ENCODE peak calls at places on chromosomes 16 and 17, in nine cellular contexts. B, X, J, V, K, L, T, I and P are unnamed samples.

GRCh38 chr16:48911700-48912099 is 301.7 kb upstream of the N4BP1 start:
- DNase-seq in B (no peak), X (no peak), J (peak), V (no peak), K (no peak), L (peak), T (no peak), I (no peak), P (no peak)

GRCh38 chr16:68782198-68783174 is 45.4 kb downstream of the CDH1 start:
- DNase-seq in B (no peak), X (no peak), J (no peak), V (peak), K (no peak), L (no peak), T (no peak), I (no peak), P (no peak)

GRCh38 chr17:56290486-56291118 is 137.3 kb downstream of the ANKFN1 start:
- DNase-seq in B (no peak), X (no peak), J (no peak), V (no peak), K (no peak), L (no peak), T (no peak), I (no peak), P (no peak)

GRCh38 chr17:35046740-35047283 is 16.7 kb downstream of the RFFL start:
- DNase-seq in B (no peak), X (no peak), J (peak), V (peak), K (no peak), L (no peak), T (no peak), I (no peak), P (no peak)

GRCh38 chr17:40854175-40854814 is 12.7 kb downstream of the KRT12 start:
- DNase-seq in B (no peak), X (no peak), J (peak), V (no peak), K (no peak), L (no peak), T (no peak), I (no peak), P (no peak)

GRCh38 chr17:64099543-64099942 is 30.4 kb downstream of the ERN1 start:
- DNase-seq in B (no peak), X (no peak), J (no peak), V (no peak), K (no peak), L (no peak), T (no peak), I (no peak), P (no peak)

GRCh38 chr17:58184308-58184985 is 8.1 kb upstream of the EPX start:
- DNase-seq in B (no peak), X (no peak), J (peak), V (no peak), K (no peak), L (no peak), T (no peak), I (no peak), P (no peak)

GRCh38 chr16:57656342-57656955 is 11.7 kb upstream of the ADGRG3 start:
- DNase-seq in B (no peak), X (no peak), J (no peak), V (no peak), K (no peak), L (no peak), T (no peak), I (no peak), P (no peak)

GRCh38 chr17:16926591-16927451 is 45.1 kb downstream of the TNFRSF13B start:
- DNase-seq in B (no peak), X (no peak), J (no peak), V (no peak), K (no peak), L (no peak), T (no peak), I (no peak), P (no peak)

DNA sequence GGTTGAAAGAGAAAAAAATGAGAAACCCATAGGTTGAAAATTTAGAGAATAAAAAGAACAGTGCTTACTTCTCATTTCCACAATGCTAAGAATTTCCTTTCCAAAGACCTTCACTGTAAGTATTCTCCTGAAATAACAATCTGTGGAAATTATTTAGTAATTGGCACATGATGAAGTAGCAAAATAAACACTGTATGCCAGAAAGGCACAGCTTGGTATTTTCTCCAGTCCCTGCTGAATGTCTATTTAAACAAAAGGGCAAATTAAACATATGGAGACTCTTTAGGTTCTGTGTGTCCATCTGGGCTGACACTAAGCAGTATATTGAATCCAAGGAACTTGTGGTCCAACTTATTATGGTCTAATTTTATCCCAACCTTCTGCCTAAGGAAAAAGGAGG is 46.1 kb downstream of the CHCT1 start:
- DNase-seq in B (no peak), X (no peak), J (peak), V (no peak), K (no peak), L (no peak), T (no peak), I (no peak), P (no peak)
- TF ChIP-seq POLR2A in B (no peak), X (no peak), J (no peak), V (no peak), K (no peak), L (no peak), T (no peak), I (no peak), P (no peak)

GRCh38 chr16:47036201-47036600 is 62.7 kb upstream of the DNAJA2 start:
- DNase-seq in B (no peak), X (no peak), J (no peak), V (no peak), K (no peak), L (no peak), T (no peak), I (no peak), P (no peak)
- TF ChIP-seq CTCF in B (no peak), X (no peak), J (no peak), V (no peak), K (no peak), L (no peak), T (no peak), I (no peak), P (no peak)

DNA sequence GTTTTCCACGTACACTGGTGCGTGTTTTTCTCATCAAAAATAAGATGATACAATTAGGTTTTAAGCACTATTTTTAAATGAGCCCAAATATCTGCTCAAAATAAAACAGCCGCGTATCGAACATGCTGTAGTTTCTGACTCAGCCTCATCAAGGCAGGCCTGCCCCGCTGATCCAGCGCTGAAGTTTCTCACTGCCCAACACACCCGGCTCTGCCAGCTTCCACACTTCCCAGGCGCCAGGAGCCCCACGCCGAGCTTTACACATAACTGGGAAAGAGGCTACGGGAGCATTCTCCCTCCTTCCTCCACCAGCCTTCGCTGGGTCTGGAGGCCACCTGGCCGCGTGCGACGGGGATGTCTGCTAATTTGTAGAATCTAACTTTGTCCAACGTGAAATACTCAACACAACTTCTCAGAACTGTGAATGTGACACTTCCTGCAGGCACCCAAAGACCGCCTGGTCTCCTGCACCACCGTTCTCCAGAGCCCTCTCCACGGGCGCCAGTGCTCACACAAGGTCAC is 42.1 kb downstream of the MAP1LC3B start:
- DNase-seq in B (no peak), X (no peak), J (no peak), V (no peak), K (no peak), L (no peak), T (no peak), I (no peak), P (no peak)
- TF ChIP-seq POLR2A in B (no peak), X (no peak), J (no peak), V (no peak), K (no peak), L (no peak), T (no peak), I (no peak), P (no peak)

DNA sequence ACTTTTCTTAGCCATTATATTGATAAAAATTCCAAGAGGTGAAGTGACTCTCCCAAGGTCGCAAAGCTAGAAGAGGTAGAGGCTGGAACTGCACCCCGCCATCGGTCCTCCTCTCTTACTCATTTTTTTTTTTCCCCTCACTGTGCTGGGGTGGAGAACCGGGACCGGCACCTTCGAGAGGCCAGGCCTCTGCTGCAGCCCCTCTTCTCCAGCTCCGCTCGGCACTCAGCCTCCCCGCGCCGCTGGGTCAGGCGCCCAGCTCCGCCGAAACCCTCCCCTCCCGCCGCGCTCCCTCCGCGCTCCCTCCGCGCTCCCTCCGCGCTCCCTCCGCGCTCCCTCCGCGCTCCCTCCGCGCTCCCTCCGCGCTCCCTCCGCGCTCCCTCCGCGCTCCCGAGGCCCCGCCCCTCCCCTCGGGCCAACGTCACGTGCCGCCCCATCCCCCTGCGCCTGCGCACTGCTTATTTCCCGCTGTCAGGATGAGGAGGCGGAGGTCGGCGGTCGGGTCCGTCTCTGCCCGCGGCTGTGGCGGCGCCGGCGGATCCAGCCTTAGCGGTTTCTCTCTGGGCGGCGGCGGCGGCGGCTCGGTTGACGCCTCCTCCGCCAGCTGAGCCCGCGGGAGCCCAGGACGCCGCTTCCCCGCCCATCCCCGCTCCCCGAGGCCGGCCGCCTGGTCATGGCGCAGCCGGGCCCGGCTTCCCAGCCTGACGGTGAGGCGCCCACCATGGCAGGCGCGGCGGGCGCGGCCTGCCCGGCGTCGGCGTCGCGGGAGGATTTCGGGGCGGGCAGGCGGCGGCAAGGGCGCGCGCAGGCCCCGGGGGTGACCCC is at the start of gene RABEP1:
- DNase-seq in B (peak), X (peak), J (peak), V (peak), K (peak), L (peak), T (peak), I (peak), P (peak)
- TF ChIP-seq CTCF in B (no peak), X (peak), J (no peak), V (peak), K (peak), L (no peak), T (no peak), I (no peak), P (no peak)

GRCh38 chr17:38703742-38704644 is 1.1 kb upstream of the MLLT6 start:
- DNase-seq in B (peak), X (peak), J (no peak), V (peak), K (peak), L (peak), T (peak), I (peak), P (peak)
- TF ChIP-seq POLR2A in B (no peak), X (peak), J (no peak), V (no peak), K (no peak), L (no peak), T (no peak), I (no peak), P (peak)

DNA sequence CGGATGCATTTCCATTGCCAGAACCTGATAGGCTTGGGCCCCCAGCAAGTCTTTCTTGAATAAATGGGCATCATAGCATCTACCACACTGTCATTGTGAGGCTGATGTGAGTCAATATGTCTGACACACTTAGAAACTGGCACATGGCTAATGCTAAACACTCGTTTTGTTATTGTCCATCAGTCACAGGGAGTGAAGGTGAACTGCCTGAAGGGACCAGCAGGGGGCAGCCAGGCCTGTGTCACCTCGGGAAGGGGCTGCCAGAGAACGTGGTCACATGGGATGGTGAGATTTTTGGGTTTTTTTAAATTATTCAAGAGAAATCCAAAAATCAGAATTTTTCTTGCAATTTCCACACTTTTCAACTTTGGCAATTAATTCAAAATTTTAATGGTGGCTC is 831 bp upstream of the RCVRN start:
- DNase-seq in B (no peak), X (no peak), J (no peak), V (no peak), K (no peak), L (peak), T (no peak), I (no peak), P (no peak)
- TF ChIP-seq CTCF in B (no peak), X (no peak), J (peak), V (no peak), K (peak), L (peak), T (no peak), I (no peak), P (no peak)

GRCh38 chr17:45228985-45229517 is 7.4 kb downstream of the FMNL1 start:
- DNase-seq in B (peak), X (no peak), J (peak), V (peak), K (peak), L (peak), T (peak), I (peak), P (peak)
- TF ChIP-seq POLR2A in B (no peak), X (no peak), J (peak), V (no peak), K (no peak), L (no peak), T (no peak), I (no peak), P (no peak)